ENCODE peak calls at places on chromosomes 12 and 14, in ten cellular contexts. V is MM.1S; R is GM23248; L is left ventricle myocardium inferior; B is stomach; O is CD4-positive, alpha-beta memory T cell; A is transverse colon; M is IMR-90; N is hepatocyte; Y is neural progenitor cell. D is an unnamed sample. For H3K27me3 and H3K4me1, the result is how much of the 10 kb centered on the place peaks cover.

GRCh38 chr14:105857816-105858675 is 331.7 kb downstream of the TMEM121 start:
- DNase-seq in V (peak), A (peak), L (peak), N (no peak), M (no peak), B (no peak), R (no peak), Y (no peak), O (peak), D (peak)

GRCh38 chr14:55846852-55847471 is 267.0 kb downstream of the KTN1 start:
- DNase-seq in L (no peak), A (no peak), N (no peak), V (no peak), Y (no peak), O (no peak), B (no peak), R (peak), M (peak), D (no peak)

GRCh38 chr12:47983541-47984115 is 20.2 kb downstream of the TMEM106C start:
- DNase-seq in O (no peak), M (no peak), Y (no peak), B (no peak), A (no peak), N (no peak), R (no peak), L (no peak), V (no peak), D (no peak)

GRCh38 chr12:106044773-106045172 is 94.0 kb downstream of the NUAK1 start:
- DNase-seq in A (no peak), B (no peak), L (no peak), M (peak), R (peak), O (no peak), V (no peak), N (no peak), Y (no peak), D (no peak)

GRCh38 chr14:104341532-104342434 is 203.4 kb downstream of the KIF26A start:
- DNase-seq in A (peak), R (peak), Y (peak), O (no peak), N (peak), B (peak), L (no peak), M (no peak), V (peak), D (peak)

GRCh38 chr14:104547310-104547997 is 32.1 kb upstream of the C14orf180 start:
- DNase-seq in N (no peak), L (no peak), R (no peak), Y (no peak), O (no peak), V (no peak), B (no peak), A (no peak), M (no peak), D (no peak)

GRCh38 chr14:69658664-69659261 is 47.4 kb downstream of the SUSD6 start:
- DNase-seq in A (no peak), O (no peak), M (peak), B (no peak), Y (no peak), R (no peak), N (peak), V (no peak), L (no peak), D (peak)

GRCh38 chr14:101825797-101826196 is 64.3 kb downstream of the PPP2R5C start:
- DNase-seq in O (no peak), A (no peak), M (no peak), V (no peak), R (no peak), N (no peak), Y (no peak), L (no peak), B (no peak), D (no peak)

GRCh38 chr14:23379331-23380196 is 2.7 kb downstream of the CMTM5 start:
- DNase-seq in O (peak), N (peak), Y (peak), A (peak), V (peak), R (peak), L (peak), B (peak), M (peak), D (peak)

GRCh38 chr14:92690171-92691011 is 58.0 kb downstream of the LGMN start:
- DNase-seq in A (peak), N (peak), V (no peak), B (peak), M (peak), Y (no peak), O (no peak), R (peak), L (no peak), D (no peak)

GRCh38 chr12:51974646-51975045 is 23.1 kb downstream of the ACVR1B start:
- DNase-seq in R (peak), M (no peak), B (no peak), L (no peak), N (no peak), O (no peak), Y (no peak), A (no peak), V (no peak), D (no peak)

GRCh38 chr14:26730929-26731618 is 133.2 kb upstream of the NOVA1 start:
- DNase-seq in O (no peak), R (peak), M (peak), N (peak), Y (peak), B (no peak), V (no peak), A (no peak), L (no peak), D (no peak)

GRCh38 chr12:33830070-33830469 is 192.2 kb upstream of the ALG10 start:
- DNase-seq in O (no peak), L (no peak), A (no peak), M (no peak), N (no peak), Y (no peak), V (no peak), R (no peak), B (no peak), D (no peak)

GRCh38 chr14:100581228-100582145 is 5.7 kb downstream of the BEGAIN start:
- DNase-seq in R (no peak), L (peak), B (no peak), N (no peak), O (no peak), A (no peak), V (no peak), Y (no peak), M (no peak), D (peak)

GRCh38 chr14:68316078-68316868 is 476.6 kb downstream of the ZFP36L1 start:
- DNase-seq in L (no peak), A (no peak), B (peak), Y (no peak), V (no peak), R (no peak), M (no peak), O (no peak), N (no peak), D (no peak)

GRCh38 chr14:99971929-99972747 is 93.1 kb upstream of the EVL start:
- DNase-seq in N (no peak), M (peak), A (no peak), O (peak), V (no peak), Y (peak), R (peak), L (no peak), B (no peak), D (no peak)

GRCh38 chr12:44224399-44224798 is 388.5 kb downstream of the TMEM117 start:
- DNase-seq in L (no peak), B (no peak), V (no peak), R (no peak), M (no peak), O (no peak), Y (no peak), N (no peak), A (no peak), D (no peak)

GRCh38 chr12:113905829-113906228 is 60.3 kb downstream of the RBM19 start:
- DNase-seq in A (no peak), O (no peak), L (no peak), Y (no peak), B (no peak), N (no peak), M (no peak), V (no peak), R (no peak), D (no peak)

GRCh38 chr14:63800651-63801385 is 52.0 kb upstream of the SYNE2 start:
- DNase-seq in A (no peak), L (no peak), R (no peak), M (no peak), O (no peak), N (no peak), B (no peak), Y (no peak), V (no peak), D (no peak)

GRCh38 chr12:52531563-52532300 is 11.5 kb upstream of the KRT5 start:
- DNase-seq in Y (no peak), B (no peak), V (no peak), O (no peak), N (no peak), R (no peak), L (no peak), M (no peak), A (peak), D (no peak)

GRCh38 chr12:62537544-62537943 is 70.9 kb downstream of the MON2 start:
- DNase-seq in V (no peak), L (no peak), A (no peak), O (no peak), Y (no peak), N (peak), R (peak), M (peak), B (peak), D (no peak)

GRCh38 chr12:130497331-130497730 is 159.6 kb downstream of the PIWIL1 start:
- DNase-seq in L (no peak), M (no peak), V (no peak), Y (no peak), N (no peak), O (no peak), B (no peak), R (no peak), A (no peak), D (no peak)

GRCh38 chr12:98446060-98446459 is 69.3 kb upstream of the TMPO start:
- DNase-seq in R (no peak), Y (no peak), B (no peak), L (no peak), M (no peak), V (no peak), A (no peak), O (no peak), N (no peak), D (no peak)

GRCh38 chr12:80714846-80715245 is 1.9 kb upstream of the MYF5 start:
- DNase-seq in B (no peak), R (no peak), M (no peak), N (no peak), A (no peak), O (no peak), V (no peak), L (no peak), Y (no peak), D (no peak)

GRCh38 chr14:91323031-91323430 is 78.5 kb upstream of the GPR68 start:
- DNase-seq in R (no peak), N (no peak), L (no peak), V (no peak), Y (no peak), B (no peak), A (no peak), O (no peak), M (no peak), D (no peak)

GRCh38 chr14:24986206-24986893 is 63.6 kb downstream of the STXBP6 start:
- DNase-seq in V (no peak), A (no peak), L (peak), N (no peak), M (no peak), B (no peak), O (no peak), Y (no peak), R (no peak), D (no peak)

GRCh38 chr14:103068351-103069073 is 11.2 kb upstream of the CDC42BPB start:
- DNase-seq in N (no peak), M (no peak), L (no peak), Y (no peak), R (no peak), A (no peak), O (no peak), V (no peak), B (no peak), D (no peak)

GRCh38 chr14:61347771-61348443 is 26.5 kb downstream of the PRKCH start:
- DNase-seq in L (no peak), B (no peak), Y (no peak), O (no peak), A (no peak), V (no peak), N (no peak), M (no peak), R (no peak), D (no peak)

GRCh38 chr12:56385873-56386272 is 23.2 kb upstream of the APOF start:
- DNase-seq in B (peak), M (no peak), N (peak), Y (no peak), V (no peak), R (peak), L (no peak), O (no peak), A (no peak), D (no peak)

GRCh38 chr12:30755395-30755762 is 628 bp upstream of the CAPRIN2 start:
- DNase-seq in O (no peak), L (no peak), R (no peak), A (no peak), B (no peak), V (no peak), Y (no peak), M (no peak), N (no peak), D (no peak)

GRCh38 chr14:34981743-34982420 is 910 bp upstream of the SRP54 start:
- DNase-seq in Y (peak), L (no peak), O (no peak), B (no peak), A (peak), R (peak), N (peak), M (peak), V (peak), D (peak)

GRCh38 chr14:53386359-53386758 is 233.2 kb upstream of the DDHD1 start:
- DNase-seq in M (no peak), V (no peak), O (no peak), N (no peak), Y (no peak), A (no peak), R (no peak), L (no peak), B (no peak), D (no peak)

GRCh38 chr12:101628669-101629068 is 33.9 kb downstream of the MYBPC1 start:
- DNase-seq in A (no peak), B (no peak), V (no peak), N (no peak), O (no peak), Y (no peak), M (no peak), R (no peak), L (no peak), D (no peak)

GRCh38 chr14:89428556-89429196 is 11.6 kb upstream of the FOXN3 start:
- DNase-seq in A (no peak), V (no peak), Y (peak), O (no peak), R (peak), M (peak), L (no peak), N (no peak), B (no peak), D (no peak)

GRCh38 chr14:29906256-29906885 is 21.3 kb downstream of the PRKD1 start:
- DNase-seq in M (peak), L (no peak), N (no peak), V (no peak), Y (no peak), R (peak), O (no peak), B (peak), A (no peak), D (no peak)

GRCh38 chr12:75825686-75826085 is 205.9 kb downstream of the PHLDA1 start:
- DNase-seq in M (peak), N (no peak), R (peak), L (no peak), V (no peak), A (no peak), B (no peak), Y (no peak), O (no peak), D (no peak)

DNA sequence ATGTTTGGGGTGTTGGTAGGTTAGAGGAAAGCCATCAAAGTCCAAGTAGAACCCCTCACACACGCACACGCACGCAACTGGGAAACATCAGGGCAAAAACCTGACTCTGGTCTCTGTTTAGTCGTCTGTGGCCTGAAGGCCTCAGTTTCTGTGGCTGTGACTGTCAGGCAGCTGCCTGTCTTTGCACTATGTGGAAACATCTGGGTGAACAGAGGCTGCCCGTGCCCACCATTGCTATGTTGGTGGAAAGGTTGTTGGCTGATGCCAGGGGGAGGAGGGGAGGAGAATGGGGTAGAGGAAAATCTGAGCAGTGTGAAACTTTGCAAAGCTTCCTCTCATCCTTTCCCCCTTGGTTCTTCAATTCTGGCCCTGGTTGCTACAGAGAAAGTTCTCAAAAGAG is 7.4 kb downstream of the HOXC10 start:
- DNase-seq in O (no peak), A (no peak), Y (no peak), N (no peak), M (no peak), V (no peak), L (no peak), B (no peak), R (no peak), D (no peak)
- H3K27me3 ChIP-seq in O (half or more), A (half or more), Y (half or more), N (half or more), M (half or more), V (half or more), L (half or more), B (half or more), R (half or more), D (half or more)

DNA sequence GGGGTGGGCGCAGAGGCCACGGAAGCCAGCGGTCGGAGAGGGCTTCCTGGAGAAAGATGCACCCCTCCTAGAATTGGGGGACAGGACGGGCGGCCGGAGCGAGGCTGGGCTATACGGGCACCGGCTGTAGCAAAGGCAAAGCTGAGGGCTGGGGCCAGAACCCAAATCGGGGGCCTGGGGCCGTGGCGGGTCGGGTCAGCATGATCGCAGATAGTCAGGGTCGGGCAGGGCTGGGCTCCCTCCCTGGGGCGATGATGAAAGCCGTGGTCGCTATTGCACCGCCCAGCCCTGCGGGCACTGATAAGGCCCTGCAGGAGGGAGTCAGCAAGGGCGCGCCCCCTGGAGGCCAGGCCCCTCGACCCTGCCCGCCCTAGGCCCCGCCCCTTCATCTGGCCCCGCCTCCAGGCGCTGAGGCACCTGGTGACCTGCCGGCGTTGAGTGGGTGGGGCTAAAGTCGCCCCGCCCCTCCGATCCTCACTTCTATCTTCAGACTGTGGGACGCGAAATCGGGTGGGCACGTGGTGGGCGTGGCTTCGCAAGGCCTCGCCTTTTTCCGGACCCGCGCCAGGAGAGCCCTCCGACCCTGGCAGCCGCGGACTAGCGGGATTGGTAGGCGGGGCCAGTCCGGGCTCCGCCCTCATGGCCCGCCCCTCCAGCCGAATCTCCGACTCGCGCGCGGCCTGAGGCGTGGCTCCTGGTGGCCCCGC is 421 bp upstream of the SH2B3 start:
- DNase-seq in L (peak), V (peak), R (peak), O (peak), A (peak), B (peak), Y (peak), N (peak), M (peak), D (peak)
- H3K4me1 ChIP-seq in L (half or more), V (under half), R (under half), O (half or more), A (under half), B (half or more), Y (under half), N (under half), M (under half), D (under half)

DNA sequence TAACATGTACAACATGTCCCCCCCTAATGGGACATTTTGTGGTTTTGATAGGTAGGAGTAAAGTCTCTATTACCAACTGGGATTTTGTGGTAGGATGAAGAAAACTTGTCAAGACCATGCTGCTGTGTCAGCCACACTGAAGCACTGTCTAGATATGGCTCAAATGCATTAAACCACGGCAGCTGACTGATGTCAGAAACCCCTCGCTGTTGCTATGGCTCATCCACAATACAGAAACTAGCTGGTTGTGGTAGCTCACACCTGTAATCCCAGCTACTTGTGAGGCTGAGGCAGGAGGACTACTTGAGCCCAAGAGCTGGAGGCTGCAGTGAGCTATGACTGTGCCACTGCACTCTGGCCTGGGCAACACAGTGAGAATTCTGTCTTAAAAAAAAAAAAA is 40.1 kb downstream of the PAPLN start:
- DNase-seq in O (no peak), L (no peak), Y (no peak), A (no peak), M (no peak), R (no peak), V (no peak), N (no peak), B (no peak), D (no peak)
- H3K27me3 ChIP-seq in O (under half), L (under half), Y (under half), A (under half), M (under half), R (under half), V (under half), N (under half), B (under half), D (under half)

GRCh38 chr12:109999983-110000505 is 814 bp downstream of the ANKRD13A start:
- DNase-seq in M (no peak), R (peak), V (no peak), N (peak), A (peak), O (peak), L (no peak), B (peak), Y (peak), D (peak)
- H3K4me1 ChIP-seq in M (under half), R (under half), V (under half), N (under half), A (under half), O (half or more), L (half or more), B (half or more), Y (under half), D (under half)

DNA sequence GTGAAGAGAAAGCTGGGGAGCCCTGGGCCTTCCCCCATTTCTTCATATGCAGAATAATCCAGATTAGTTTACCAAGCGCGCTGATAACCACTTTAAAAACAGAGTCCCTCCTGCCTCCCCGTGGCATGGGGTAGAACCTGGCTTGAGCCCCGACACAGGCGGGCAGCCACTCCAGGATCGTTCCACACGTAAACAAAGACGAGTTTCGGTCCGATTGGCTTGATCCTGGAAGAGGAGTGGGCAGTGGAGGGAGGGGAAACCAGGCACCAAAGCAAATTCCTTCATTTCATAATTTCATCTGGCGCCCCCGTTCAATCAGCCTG is 909 bp upstream of the GPRC5A start:
- DNase-seq in B (peak), R (no peak), V (no peak), L (no peak), N (no peak), O (no peak), M (peak), A (no peak), Y (no peak), D (no peak)
- H3K27me3 ChIP-seq in B (under half), R (under half), V (under half), L (half or more), N (under half), O (under half), M (under half), A (under half), Y (half or more), D (under half)

DNA sequence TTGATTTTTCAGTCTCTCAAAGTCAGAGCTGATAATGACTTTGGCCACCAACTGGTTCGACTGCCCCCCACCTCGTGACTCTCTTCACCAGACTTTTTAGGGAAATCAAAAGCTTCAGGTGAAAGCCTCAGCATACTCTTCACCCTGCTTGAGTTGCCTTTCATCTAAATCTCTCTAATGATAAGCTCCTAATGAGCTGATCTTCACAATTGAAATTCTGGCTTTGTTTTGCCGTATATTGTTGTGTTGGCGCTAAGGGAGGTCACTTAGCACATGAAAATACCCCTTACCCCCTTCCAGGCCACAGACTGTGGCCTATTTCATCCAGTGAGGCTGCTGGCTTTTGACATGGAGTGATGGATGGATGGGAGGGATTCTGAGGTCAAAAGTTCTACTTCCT is 131.2 kb downstream of the DACT1 start:
- DNase-seq in M (no peak), O (no peak), N (no peak), L (no peak), V (no peak), A (no peak), R (no peak), B (no peak), Y (peak), D (no peak)
- H3K4me1 ChIP-seq in M (under half), O (under half), N (under half), L (under half), V (under half), A (under half), R (under half), B (under half), Y (under half), D (under half)

D was measured in Peyer's patch.